ENCODE peak calls at places on chromosome 5, in six cellular contexts. J is activated gamma-delta T cell treated with anti-CD3 and anti-CD28 coated beads, Interleukin-2, amount 50 U/mL, for 16 hours; V is SJSA1; F is Calu3; Q is H4; I is effector CD4-positive, alpha-beta T cell. S is an unnamed sample.

GRCh38 chr5:73528248-73528647 is 30.0 kb downstream of the BTF3 start:
- DNase-seq in J (no peak), V (no peak), F (no peak), Q (no peak), I (no peak), S (no peak)

GRCh38 chr5:80034962-80035821 is at the start of gene THBS4:
- DNase-seq in J (no peak), V (no peak), F (no peak), Q (no peak), I (no peak), S (no peak)

GRCh38 chr5:94440015-94440414 is 178.4 kb downstream of the KIAA0825 start:
- DNase-seq in J (no peak), V (no peak), F (no peak), Q (no peak), I (no peak), S (no peak)

GRCh38 chr5:56309262-56309826 is 76.2 kb upstream of the ANKRD55 start:
- DNase-seq in J (no peak), V (no peak), F (no peak), Q (no peak), I (no peak), S (no peak)

GRCh38 chr5:119288364-119289047 is 67.3 kb upstream of the TNFAIP8 start:
- DNase-seq in J (no peak), V (no peak), F (no peak), Q (peak), I (no peak), S (no peak)

GRCh38 chr5:83827111-83827541 is 106.5 kb upstream of the HAPLN1 start:
- DNase-seq in J (no peak), V (no peak), F (no peak), Q (peak), I (no peak), S (no peak)

GRCh38 chr5:6090838-6091237 is 287.5 kb downstream of the MED10 start:
- DNase-seq in J (no peak), V (no peak), F (no peak), Q (no peak), I (no peak), S (no peak)

GRCh38 chr5:33180900-33181299 is 259.9 kb upstream of the TARS1 start:
- DNase-seq in J (no peak), V (no peak), F (peak), Q (peak), I (no peak), S (no peak)

GRCh38 chr5:53335115-53335514 is 145.3 kb upstream of the FST start:
- DNase-seq in J (no peak), V (no peak), F (peak), Q (no peak), I (no peak), S (no peak)

GRCh38 chr5:72598461-72599433 is 91.5 kb upstream of the ZNF366 start:
- DNase-seq in J (no peak), V (no peak), F (no peak), Q (no peak), I (no peak), S (no peak)

GRCh38 chr5:169218176-169218575 is 82.8 kb downstream of the SLIT3 start:
- DNase-seq in J (no peak), V (no peak), F (no peak), Q (no peak), I (no peak), S (no peak)

GRCh38 chr5:14998494-14998893 is 126.9 kb upstream of the ANKH start:
- DNase-seq in J (no peak), V (no peak), F (no peak), Q (no peak), I (no peak), S (no peak)

GRCh38 chr5:9507974-9508373 is 37.9 kb downstream of the SEMA5A start:
- DNase-seq in J (no peak), V (no peak), F (no peak), Q (no peak), I (no peak), S (no peak)

GRCh38 chr5:158463971-158464370 is 605.0 kb upstream of the CLINT1 start:
- DNase-seq in J (no peak), V (no peak), F (no peak), Q (no peak), I (no peak), S (peak)

S was measured in activated T-cell treated with anti-CD3 and anti-CD28 coated beads, Interleukin-2, amount 50 U/mL, for 48 hours.